ENCODE peak calls at places on chromosomes 1 and 21, in six cellular contexts. B is ovary, H is HCT116, W is uterus, Q is stomach, X is sigmoid colon. Y is an unnamed sample.

GRCh38 chr1:97174039-97174704 is 452.6 kb downstream of the PTBP2 start:
- DNase-seq in X (no peak), Q (no peak), B (no peak), W (no peak), H (no peak), Y (no peak)

GRCh38 chr1:107936498-107937481 is 28.2 kb downstream of the VAV3 start:
- DNase-seq in B (no peak), H (peak; percentile 37), X (peak; percentile 60), W (peak; percentile 18), Q (peak; percentile 78), Y (no peak)

GRCh38 chr1:208318150-208318734 is 74.1 kb upstream of the PLXNA2 start:
- DNase-seq in H (no peak), B (no peak), Q (no peak), X (no peak), W (no peak), Y (no peak)

GRCh38 chr1:45335732-45336365 is 4.1 kb upstream of the TOE1 start:
- DNase-seq in B (no peak), W (no peak), H (no peak), X (no peak), Q (no peak), Y (no peak)

GRCh38 chr1:173149887-173150286 is 57.2 kb downstream of the TNFSF4 start:
- DNase-seq in B (no peak), W (no peak), Q (no peak), X (no peak), H (no peak), Y (no peak)

GRCh38 chr21:33866851-33867250 is 48.8 kb downstream of the ATP5PO start:
- DNase-seq in Q (no peak), X (no peak), W (no peak), H (no peak), B (no peak), Y (no peak)

GRCh38 chr1:68812295-68812694 is 315.4 kb upstream of the DEPDC1 start:
- DNase-seq in Q (no peak), H (no peak), W (no peak), X (no peak), B (no peak), Y (no peak)

GRCh38 chr1:108045370-108045950 is 80.5 kb upstream of the VAV3 start:
- DNase-seq in B (no peak), W (no peak), H (no peak), Q (no peak), X (no peak), Y (no peak)

GRCh38 chr1:221824025-221824424 is 82.1 kb upstream of the DUSP10 start:
- DNase-seq in H (no peak), W (no peak), B (no peak), X (no peak), Q (no peak), Y (no peak)

GRCh38 chr1:33010946-33011731 is 25.5 kb downstream of the AK2 start:
- DNase-seq in X (peak; percentile 78), H (no peak), Q (peak; percentile 76), B (peak; percentile 45), W (peak; percentile 40), Y (no peak)

GRCh38 chr1:234611153-234611798 is 1.3 kb upstream of the IRF2BP2 start:
- DNase-seq in H (peak; percentile 77), W (peak; percentile 63), X (no peak), B (no peak), Q (no peak), Y (peak; percentile 89)

GRCh38 chr21:35257413-35257812 is 208.3 kb upstream of the RUNX1 start:
- DNase-seq in B (peak; percentile 52), X (peak; percentile 68), W (peak; percentile 32), H (peak; percentile 68), Q (peak; percentile 72), Y (no peak)

GRCh38 chr1:233613252-233614172 is at the start of gene KCNK1:
- DNase-seq in H (peak; percentile 83), Q (peak; percentile 86), X (peak; percentile 67), B (peak; percentile 84), W (peak; percentile 79), Y (peak; percentile 13)

GRCh38 chr1:26529655-26530539 is at the start of gene RPS6KA1:
- DNase-seq in W (peak; percentile 33), H (no peak), X (no peak), B (peak; percentile 47), Q (peak; percentile 75), Y (no peak)
- TF ChIP-seq POLR2A in W (peak; percentile 83), H (peak; percentile 62), X (no peak), B (no peak), Q (no peak), Y (peak; percentile 50)

DNA sequence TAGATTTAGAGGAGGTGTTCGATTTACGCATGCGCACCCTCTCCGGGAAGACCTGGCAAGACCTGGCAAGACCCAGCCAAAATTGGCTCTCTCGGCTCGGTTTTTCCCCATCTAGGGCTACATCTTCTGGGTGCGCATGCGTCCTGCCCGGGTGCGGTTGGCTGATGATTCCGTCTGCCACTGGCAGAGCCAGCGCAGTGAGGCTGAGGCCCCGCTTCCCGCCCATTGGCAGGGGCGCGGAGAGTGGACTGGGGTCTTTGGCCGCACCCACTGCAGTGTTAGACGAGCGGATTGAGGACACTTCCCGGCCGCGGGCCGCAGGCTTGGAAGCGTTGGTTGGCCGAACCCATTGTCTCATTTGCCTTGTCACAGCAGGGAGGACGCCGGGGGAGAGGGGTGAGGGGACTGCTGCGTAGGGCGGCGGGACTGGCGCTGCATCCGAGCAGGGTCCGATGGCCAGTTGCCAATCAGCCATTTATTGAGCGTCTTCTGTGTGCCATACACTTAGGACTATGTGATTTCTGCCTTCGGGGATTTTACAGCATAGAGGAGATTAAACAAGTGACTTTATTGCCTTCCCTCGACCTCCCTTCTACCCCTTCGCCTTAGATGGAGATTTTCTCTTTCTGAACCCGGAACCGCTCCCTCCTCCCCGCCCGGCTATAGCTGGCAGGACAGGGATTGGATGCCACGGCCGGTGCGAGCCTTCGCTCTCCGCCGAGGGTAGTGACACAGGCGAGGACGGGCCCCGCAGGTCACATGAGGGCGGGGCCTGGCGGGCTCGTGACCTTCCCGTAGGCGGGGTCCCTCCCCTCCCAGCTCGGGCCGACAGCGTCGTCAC is 43.7 kb downstream of the MEF2D start:
- DNase-seq in Q (peak; percentile 98), X (peak; percentile 100), H (peak; percentile 97), W (peak; percentile 99), B (peak; percentile 99), Y (peak; percentile 98)
- TF ChIP-seq POLR2A in Q (peak; percentile 86), X (peak; percentile 91), H (peak; percentile 54), W (peak; percentile 85), B (peak; percentile 72), Y (peak; percentile 96)

DNA sequence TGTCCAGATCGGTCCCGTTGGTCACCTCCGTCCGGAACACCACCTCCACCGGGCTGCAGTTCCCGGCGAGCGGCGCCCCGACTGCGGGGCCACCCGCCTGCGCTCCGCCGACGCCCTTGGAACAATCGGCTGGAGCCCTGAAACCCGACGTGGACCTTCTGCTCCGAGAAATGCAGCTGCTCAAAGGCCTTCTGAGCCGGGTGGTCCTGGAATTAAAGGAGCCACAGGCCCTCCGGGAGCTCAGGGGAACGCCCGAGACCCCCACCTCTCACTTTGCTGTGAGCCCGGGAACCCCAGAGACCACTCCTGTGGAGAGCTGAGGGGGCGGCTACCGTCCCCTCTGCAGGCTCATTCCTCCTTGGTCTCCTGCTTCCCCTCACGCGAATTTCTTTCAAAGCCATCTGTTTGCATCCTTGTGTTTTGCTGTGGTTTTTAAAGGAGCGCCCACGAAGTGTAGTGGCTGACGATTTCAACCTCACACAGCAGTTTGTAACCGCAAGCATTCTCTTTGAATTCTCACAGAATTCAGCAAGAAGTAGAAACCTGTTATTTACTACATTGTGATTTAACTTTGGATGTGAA is 6.1 kb downstream of the FCRLB start:
- DNase-seq in Q (no peak), B (no peak), X (no peak), H (no peak), W (no peak), Y (peak; percentile 66)
- TF ChIP-seq POLR2A in Q (no peak), B (peak; percentile 32), X (no peak), H (no peak), W (no peak), Y (no peak)

DNA sequence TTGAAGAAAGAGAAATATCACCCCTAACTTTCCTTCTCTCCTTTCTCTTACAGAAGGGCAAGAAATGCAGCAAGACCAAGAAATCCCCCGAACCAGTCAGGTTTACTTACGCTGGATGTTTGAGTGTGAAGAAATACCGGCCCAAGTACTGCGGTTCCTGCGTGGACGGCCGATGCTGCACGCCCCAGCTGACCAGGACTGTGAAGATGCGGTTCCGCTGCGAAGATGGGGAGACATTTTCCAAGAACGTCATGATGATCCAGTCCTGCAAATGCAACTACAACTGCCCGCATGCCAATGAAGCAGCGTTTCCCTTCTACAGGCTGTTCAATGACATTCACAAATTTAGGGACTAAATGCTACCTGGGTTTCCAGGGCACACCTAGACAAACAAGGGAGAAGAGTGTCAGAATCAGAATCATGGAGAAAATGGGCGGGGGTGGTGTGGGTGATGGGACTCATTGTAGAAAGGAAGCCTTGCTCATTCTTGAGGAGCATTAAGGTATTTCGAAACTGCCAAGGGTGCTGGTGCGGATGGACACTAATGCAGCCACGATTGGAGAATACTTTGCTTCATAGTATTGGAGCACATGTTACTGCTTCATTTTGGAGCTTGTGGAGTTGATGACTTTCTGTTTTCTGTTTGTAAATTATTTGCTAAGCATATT is 2.3 kb downstream of the CCN1 start:
- DNase-seq in W (no peak), B (no peak), H (no peak), X (no peak), Q (no peak), Y (no peak)
- TF ChIP-seq POLR2A in W (no peak), B (no peak), H (no peak), X (no peak), Q (no peak), Y (no peak)

DNA sequence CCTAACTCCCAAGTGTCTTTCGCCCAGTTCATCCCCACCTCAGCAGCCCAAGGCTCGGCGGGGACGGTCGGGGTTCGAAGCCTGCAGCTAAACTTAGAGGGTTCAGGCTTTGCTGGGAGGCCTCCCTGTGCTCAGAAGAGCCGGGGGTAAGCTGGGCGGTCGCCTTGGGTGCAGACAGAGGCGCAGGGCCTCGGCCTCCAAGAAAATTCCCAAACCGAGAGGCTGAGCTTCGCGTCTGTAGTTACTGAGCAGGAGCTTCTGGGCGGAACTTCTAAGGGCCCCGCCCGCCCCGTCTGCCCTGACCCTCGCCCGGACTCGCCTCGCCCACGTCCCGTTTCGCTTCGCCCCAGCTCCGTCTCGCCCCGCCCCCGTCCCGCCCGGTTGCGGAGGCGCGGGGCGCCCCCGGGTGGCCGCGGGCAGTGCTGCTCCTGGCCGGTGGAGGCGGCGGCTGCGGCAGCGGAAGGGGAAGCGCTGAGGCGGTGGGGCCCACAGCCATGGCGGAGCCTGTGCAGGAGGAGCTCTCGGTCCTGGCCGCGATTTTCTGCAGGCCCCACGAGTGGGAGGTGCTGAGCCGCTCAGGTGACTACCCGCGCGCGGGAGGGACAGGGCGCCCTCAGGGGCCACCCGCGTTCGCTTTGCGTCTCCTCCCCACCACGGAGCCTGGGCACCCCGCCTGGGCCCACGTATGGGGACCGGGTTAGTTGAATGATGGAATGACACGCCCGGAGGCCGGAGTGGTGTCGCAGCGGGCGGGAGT is at the start of gene RWDD3:
- DNase-seq in W (peak; percentile 94), Q (peak; percentile 96), H (peak; percentile 65), B (peak; percentile 92), X (peak; percentile 97), Y (peak; percentile 94)
- TF ChIP-seq POLR2A in W (peak; percentile 70), Q (peak; percentile 19), H (peak; percentile 77), B (peak; percentile 49), X (peak; percentile 20), Y (peak; percentile 71)

GRCh38 chr1:228166170-228166936 is 749 bp downstream of the IBA57 start:
- DNase-seq in Q (peak; percentile 63), H (peak; percentile 71), W (peak; percentile 70), X (peak; percentile 87), B (peak; percentile 78), Y (peak; percentile 89)
- TF ChIP-seq POLR2A in Q (no peak), H (no peak), W (no peak), X (peak; percentile 12), B (peak; percentile 8), Y (no peak)

GRCh38 chr1:27402349-27402754 is 9.9 kb downstream of the GPR3 start:
- DNase-seq in W (peak; percentile 75), H (no peak), B (peak; percentile 75), Q (peak; percentile 87), X (peak; percentile 91), Y (no peak)
- TF ChIP-seq POLR2A in W (no peak), H (no peak), B (no peak), Q (no peak), X (no peak), Y (no peak)